ENCODE peak calls at places on chromosomes 12 and 14, in five cellular contexts. W, T, Y, Q and E are unnamed samples.

GRCh38 chr12:78645956-78646355 is 218.6 kb upstream of the SYT1 start:
- DNase-seq in T (peak), Y (no peak), Q (no peak), W (no peak), E (no peak)

GRCh38 chr12:130456375-130457199 is 118.9 kb downstream of the PIWIL1 start:
- DNase-seq in W (no peak), Q (no peak), T (no peak), Y (no peak), E (no peak)

GRCh38 chr12:1272132-1272531 is 281.1 kb downstream of the ERC1 start:
- DNase-seq in Y (no peak), W (no peak), T (no peak), Q (no peak), E (no peak)

GRCh38 chr12:22684526-22685118 is 59.7 kb downstream of the ETNK1 start:
- DNase-seq in T (peak), Q (peak), Y (no peak), W (peak), E (peak)

GRCh38 chr14:72928872-72929271 is 2.6 kb downstream of the DCAF4 start:
- DNase-seq in Q (no peak), T (no peak), W (no peak), Y (no peak), E (no peak)

GRCh38 chr12:24554612-24555300 is 394.1 kb downstream of the BCAT1 start:
- DNase-seq in T (no peak), W (no peak), Q (no peak), Y (no peak), E (peak)

GRCh38 chr12:131618303-131618658 is 92.6 kb upstream of the SFSWAP start:
- DNase-seq in W (peak), Q (no peak), Y (peak), T (no peak), E (peak)

GRCh38 chr14:74563621-74564159 is 48.3 kb downstream of the LTBP2 start:
- DNase-seq in W (no peak), Y (no peak), T (peak), Q (no peak), E (no peak)

GRCh38 chr14:100278702-100279101 is 27.5 kb downstream of the SLC25A29 start:
- DNase-seq in W (no peak), Y (no peak), T (peak), Q (peak), E (peak)

GRCh38 chr12:47576256-47576655 is 129.6 kb downstream of the RPAP3 start:
- DNase-seq in Q (no peak), W (peak), Y (no peak), T (no peak), E (peak)

GRCh38 chr12:24175281-24175680 is 225.8 kb upstream of the SOX5 start:
- DNase-seq in Q (no peak), W (no peak), T (no peak), Y (no peak), E (no peak)

GRCh38 chr12:42589465-42590323 is at the start of gene PRICKLE1:
- DNase-seq in Q (peak), W (peak), T (peak), Y (peak), E (peak)

GRCh38 chr12:53623526-53623925 is 2.7 kb downstream of the ATF7 start:
- DNase-seq in T (peak), Q (peak), Y (no peak), W (no peak), E (no peak)

GRCh38 chr12:96183734-96184370 is 10.3 kb upstream of the ELK3 start:
- DNase-seq in Q (no peak), T (no peak), Y (no peak), W (no peak), E (no peak)

GRCh38 chr12:11650697-11651281 is 1.3 kb downstream of the ETV6 start:
- DNase-seq in W (peak), T (peak), Y (no peak), Q (peak), E (no peak)

GRCh38 chr12:57605308-57606015 is 838 bp downstream of the DTX3 start:
- DNase-seq in T (no peak), Y (no peak), Q (no peak), W (no peak), E (peak)

GRCh38 chr12:79844693-79845092 is 90.2 kb downstream of the PPP1R12A start:
- DNase-seq in W (peak), T (peak), Q (peak), Y (peak), E (peak)

GRCh38 chr12:113400362-113400761 is 3.3 kb downstream of the SDS start:
- DNase-seq in W (no peak), T (no peak), Q (no peak), Y (no peak), E (no peak)

GRCh38 chr12:122947352-122947792 is 18.9 kb downstream of the ABCB9 start:
- DNase-seq in W (no peak), Q (no peak), T (no peak), Y (no peak), E (no peak)

GRCh38 chr14:75297417-75298040 is 18.9 kb downstream of the FOS start:
- DNase-seq in Q (no peak), Y (no peak), T (no peak), W (no peak), E (no peak)

GRCh38 chr12:1935700-1936378 is 17.4 kb upstream of the CACNA2D4 start:
- DNase-seq in Y (peak), Q (no peak), W (no peak), T (no peak), E (no peak)

GRCh38 chr14:89284368-89285058 is 132.5 kb downstream of the FOXN3 start:
- DNase-seq in Y (no peak), T (peak), Q (no peak), W (no peak), E (no peak)

GRCh38 chr12:107079172-107080011 is 14.0 kb downstream of the CRY1 start:
- DNase-seq in Q (peak), T (peak), Y (no peak), W (no peak), E (peak)

GRCh38 chr14:106174206-106174605 is 647.8 kb downstream of the TMEM121 start:
- DNase-seq in Y (no peak), W (no peak), T (no peak), Q (no peak), E (no peak)

GRCh38 chr12:92078167-92079053 is 67.2 kb downstream of the BTG1 start:
- DNase-seq in W (no peak), Q (peak), T (peak), Y (no peak), E (peak)

GRCh38 chr12:120666577-120667390 is 20.2 kb upstream of the MLEC start:
- DNase-seq in Y (no peak), W (no peak), Q (no peak), T (no peak), E (no peak)

GRCh38 chr12:19248929-19249602 is 119.5 kb downstream of the PLEKHA5 start:
- DNase-seq in Y (no peak), Q (peak), T (peak), W (no peak), E (no peak)

GRCh38 chr12:92369061-92369460 is 223.4 kb upstream of the BTG1 start:
- DNase-seq in Q (no peak), Y (no peak), T (no peak), W (no peak), E (no peak)

GRCh38 chr12:26713885-26714383 is 119.1 kb downstream of the ITPR2 start:
- DNase-seq in Q (no peak), W (no peak), Y (no peak), T (no peak), E (no peak)

GRCh38 chr12:106954462-106955376 is 988 bp upstream of the TMEM263 start:
- DNase-seq in T (peak), Y (peak), Q (no peak), W (no peak), E (no peak)

GRCh38 chr12:107275530-107275929 is 182.2 kb upstream of the CRY1 start:
- DNase-seq in W (no peak), Q (no peak), Y (no peak), T (no peak), E (peak)

DNA sequence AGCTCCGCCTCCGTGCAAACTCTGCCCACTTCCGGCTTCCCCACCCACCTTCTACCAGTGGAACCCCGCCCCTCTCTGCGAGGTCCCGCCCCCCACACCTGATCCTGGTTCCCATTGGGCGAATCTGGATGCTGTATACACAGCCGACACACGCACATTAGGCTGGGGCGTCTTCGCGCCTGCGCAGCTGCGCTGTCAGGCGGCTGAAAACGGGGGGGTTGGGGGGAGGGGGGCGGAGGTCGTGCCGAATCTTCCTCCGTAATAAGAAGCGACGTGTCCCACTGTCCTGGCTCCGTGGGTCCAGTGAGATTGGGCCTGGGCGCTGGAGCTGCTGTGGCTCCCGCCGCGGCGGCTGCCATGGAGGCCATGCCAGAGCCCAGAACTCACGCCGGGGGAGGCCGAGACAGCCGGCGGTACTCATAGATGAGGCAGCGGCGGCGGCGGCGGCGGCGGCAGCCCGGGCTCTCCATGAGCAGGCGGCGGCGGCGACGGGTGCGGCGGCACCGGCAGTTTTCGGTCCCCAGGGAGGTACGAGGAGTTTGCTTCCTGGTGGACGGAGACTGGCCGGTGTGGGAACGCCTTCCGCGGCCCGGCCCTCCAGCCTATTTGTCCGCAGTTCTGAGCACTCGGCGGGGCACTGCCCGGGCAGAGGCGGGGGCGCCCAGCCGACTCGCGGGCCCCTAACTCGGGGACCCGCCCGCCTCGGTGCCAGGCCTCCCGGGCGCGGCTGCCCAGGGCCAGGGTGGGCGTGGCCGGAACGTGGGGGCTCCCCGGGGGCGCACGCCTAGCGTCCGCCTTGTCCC is 64.5 kb downstream of the KLHL28 start:
- DNase-seq in Y (peak), T (peak), W (peak), Q (peak), E (peak)
- H3K4ac ChIP-seq in Y (no peak), T (peak), W (no peak), Q (peak), E (peak)

DNA sequence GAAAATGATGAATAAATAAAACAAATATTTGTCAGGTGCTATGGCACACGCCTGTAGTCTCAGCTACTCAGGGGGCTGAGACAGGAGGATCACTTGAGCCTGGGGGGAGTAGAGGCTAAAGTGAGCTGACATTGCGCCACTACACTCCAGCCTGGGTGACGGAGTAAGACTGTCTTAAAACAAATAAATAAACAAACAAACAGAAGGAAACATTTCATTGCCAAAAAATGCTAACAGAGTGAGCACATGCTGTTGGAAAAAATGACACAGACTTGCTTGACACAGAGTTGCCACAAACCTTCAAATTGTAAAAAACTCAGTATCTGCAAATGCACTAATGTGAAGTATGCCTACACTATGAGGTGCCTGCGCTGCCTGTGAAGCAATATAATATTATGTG is 50.8 kb upstream of the AP4S1 start:
- DNase-seq in Q (peak), W (no peak), T (peak), Y (no peak), E (no peak)
- H3K4ac ChIP-seq in Q (no peak), W (no peak), T (no peak), Y (no peak), E (no peak)

DNA sequence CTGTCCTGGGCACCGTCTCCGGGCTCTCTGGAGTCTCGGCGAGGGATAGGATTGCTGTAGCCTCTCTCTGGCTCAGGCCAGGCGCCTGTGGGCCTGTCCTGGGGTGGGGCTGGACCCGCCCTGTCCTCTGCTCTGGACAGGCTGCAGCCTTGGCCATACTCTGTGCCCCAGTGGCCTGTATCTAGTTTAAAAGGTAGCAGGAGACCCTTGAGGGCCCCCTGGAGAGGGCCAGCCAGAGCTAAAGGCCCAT is 1.8 kb downstream of the KIF26A start:
- DNase-seq in W (no peak), T (no peak), Y (no peak), Q (no peak), E (no peak)
- H3K4ac ChIP-seq in W (no peak), T (no peak), Y (no peak), Q (no peak), E (no peak)

DNA sequence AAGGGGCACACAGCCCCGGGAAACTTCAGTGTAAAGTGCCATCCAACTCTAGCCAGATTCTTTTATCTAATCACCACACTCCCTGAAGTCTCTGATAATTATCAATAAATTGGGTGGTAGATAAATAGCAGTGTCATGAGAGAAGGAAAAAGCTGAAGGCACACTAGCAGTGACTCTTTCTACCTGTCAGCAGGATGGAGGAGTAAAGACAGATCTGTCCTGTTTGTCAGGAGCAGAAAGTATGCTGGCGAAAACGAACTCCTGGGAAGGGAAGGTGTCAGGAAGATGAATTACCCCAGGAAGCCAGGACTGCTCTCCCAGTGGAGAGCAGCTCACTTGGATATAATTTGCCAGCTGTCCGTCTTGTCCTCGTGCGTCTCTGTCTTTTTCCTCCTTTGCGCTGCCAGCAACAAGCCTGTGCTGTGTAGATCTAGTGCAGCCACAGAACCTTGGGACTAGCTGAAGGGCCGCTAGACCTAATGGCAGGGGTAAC is 981.9 kb downstream of the DIO2 start:
- DNase-seq in W (no peak), Y (no peak), T (peak), Q (no peak), E (peak)
- H3K4ac ChIP-seq in W (no peak), Y (no peak), T (no peak), Q (no peak), E (no peak)